ENCODE peak calls at places on chromosomes 4 and X, in seven cellular contexts. O is right lobe of liver, K is A549, F is keratinocyte, B is ovary, T is transverse colon, U is GM23338. L is an unnamed sample. For H3K4me1, the result is how much of the 10 kb centered on the place peaks cover.

GRCh38 chr4:182978152-182978827 is 61.1 kb upstream of the DCTD start:
- DNase-seq in F (no peak), T (no peak), O (no peak), B (no peak), K (no peak), U (no peak), L (no peak)

GRCh38 chrX:136623400-136623799 is 24.6 kb upstream of the CD40LG start:
- DNase-seq in U (no peak), F (no peak), B (no peak), T (no peak), O (no peak), K (no peak), L (no peak)

GRCh38 chr4:84809946-84810345 is 156.5 kb downstream of the WDFY3 start:
- DNase-seq in F (no peak), B (no peak), U (no peak), O (no peak), K (no peak), T (no peak), L (no peak)

GRCh38 chr4:38523054-38523453 is 140.9 kb upstream of the KLF3 start:
- DNase-seq in F (no peak), B (no peak), O (no peak), T (no peak), U (no peak), K (no peak), L (peak)

GRCh38 chr4:110371016-110371795 is 104.7 kb upstream of the ENPEP start:
- DNase-seq in F (no peak), O (no peak), T (no peak), U (no peak), K (no peak), B (no peak), L (no peak)

GRCh38 chrX:151870603-151871002 is 42.1 kb upstream of the MAGEA4 start:
- DNase-seq in O (no peak), K (peak), B (no peak), U (no peak), F (no peak), T (no peak), L (no peak)

GRCh38 chrX:63686878-63687714 is 97.9 kb downstream of the ARHGEF9 start:
- DNase-seq in O (no peak), K (peak), U (peak), T (no peak), B (no peak), F (no peak), L (no peak)

GRCh38 chr4:156999175-156999517 is 27.5 kb upstream of the PDGFC start:
- DNase-seq in O (no peak), B (no peak), K (peak), U (peak), T (peak), F (peak), L (no peak)

GRCh38 chr4:140090215-140090731 is 63.7 kb downstream of the MAML3 start:
- DNase-seq in U (no peak), O (no peak), K (peak), F (no peak), B (no peak), T (no peak), L (no peak)
- H3K27ac ChIP-seq in U (no peak), O (no peak), K (peak), F (no peak), B (no peak), T (no peak), L (no peak)

GRCh38 chr4:141810038-141810701 is 173.8 kb downstream of the IL15 start:
- DNase-seq in U (peak), T (no peak), O (no peak), F (no peak), K (no peak), B (no peak), L (no peak)
- H3K4me1 ChIP-seq in U (under half), T (under half), O (under half), F (under half), K (under half), B (under half), L (under half)

DNA sequence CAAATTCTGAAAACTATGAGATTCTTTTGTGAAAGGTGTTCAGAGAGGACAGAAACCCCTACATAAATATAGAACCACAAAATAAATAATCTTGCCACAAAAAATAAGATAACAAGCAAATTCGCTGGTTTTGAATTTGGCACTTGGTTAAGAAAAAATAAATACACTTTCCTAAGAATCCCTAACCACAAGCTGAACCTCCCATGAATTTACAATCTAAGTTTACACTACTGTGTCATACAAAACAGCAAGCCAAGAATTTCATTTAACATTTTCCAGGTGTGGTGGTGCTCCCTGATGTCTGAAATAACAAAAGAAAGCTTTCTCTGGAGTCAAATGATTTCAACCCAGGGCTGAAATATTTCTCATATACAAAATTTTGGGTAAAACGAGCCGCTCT is 121.0 kb downstream of the KCNIP4 start:
- DNase-seq in F (no peak), B (no peak), O (no peak), U (no peak), K (no peak), T (no peak), L (no peak)
- H3K4me3 ChIP-seq in F (no peak), B (no peak), O (no peak), U (no peak), K (no peak), T (no peak), L (no peak)

DNA sequence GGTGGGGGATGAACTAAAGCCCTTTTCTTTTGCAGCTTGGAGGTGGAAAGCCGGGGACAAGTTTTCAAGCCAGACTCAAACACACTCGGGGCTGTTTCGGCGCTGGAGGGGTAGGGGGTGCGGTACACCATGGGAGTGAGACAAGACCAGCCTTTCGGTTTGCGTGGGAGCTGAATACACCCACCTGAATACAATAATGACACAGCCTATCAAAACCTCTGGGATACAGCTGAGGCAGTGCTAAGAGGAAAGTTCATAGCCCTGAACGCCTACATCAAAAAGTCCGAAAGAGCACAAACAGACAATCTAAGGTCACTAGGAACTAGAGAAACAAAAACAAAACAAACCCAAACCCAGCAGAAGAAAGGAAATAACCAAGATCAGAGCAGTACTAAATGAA is 163.3 kb downstream of the ATRX start:
- DNase-seq in O (no peak), B (no peak), F (no peak), T (no peak), U (no peak), K (no peak), L (no peak)
- H3K27ac ChIP-seq in O (no peak), B (no peak), F (no peak), T (no peak), U (no peak), K (no peak), L (no peak)

DNA sequence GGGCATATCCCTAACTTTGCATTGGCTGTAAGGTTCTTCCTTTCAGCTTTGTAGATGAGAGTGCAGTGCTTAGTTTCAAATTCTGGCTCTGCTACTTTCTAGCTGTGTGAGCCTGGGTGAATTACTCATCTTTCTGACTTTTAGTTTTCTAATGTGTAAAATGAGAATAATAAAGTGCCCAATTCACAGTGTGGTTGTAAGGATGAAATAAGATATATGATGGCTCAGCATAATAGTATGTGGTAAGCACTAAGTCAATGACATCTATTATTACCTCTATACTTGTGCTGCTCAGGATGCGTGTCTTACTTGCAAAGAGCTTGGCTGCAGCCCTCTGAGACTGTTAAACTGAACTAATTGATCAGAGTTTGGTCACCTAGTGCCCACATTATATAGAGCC is 30.6 kb upstream of the ETNPPL start:
- DNase-seq in K (no peak), B (no peak), F (no peak), O (no peak), U (no peak), T (no peak), L (no peak)
- H3K4me1 ChIP-seq in K (under half), B (under half), F (under half), O (under half), U (under half), T (under half), L (under half)

GRCh38 chr4:101020956-101021355 is 326.4 kb downstream of the PPP3CA start:
- DNase-seq in B (no peak), T (no peak), O (no peak), U (no peak), K (no peak), F (peak), L (no peak)
- H3K4me3 ChIP-seq in B (no peak), T (no peak), O (no peak), U (no peak), K (no peak), F (no peak), L (no peak)

GRCh38 chr4:7824218-7824617 is 115.4 kb downstream of the AFAP1 start:
- DNase-seq in B (no peak), U (no peak), K (no peak), T (no peak), O (no peak), F (no peak), L (no peak)
- H3K27ac ChIP-seq in B (peak), U (no peak), K (peak), T (peak), O (no peak), F (no peak), L (no peak)

GRCh38 chr4:114694770-114695169 is 96.2 kb downstream of the UGT8 start:
- DNase-seq in F (no peak), B (no peak), U (peak), K (no peak), O (no peak), T (no peak), L (no peak)

GRCh38 chr4:114692958-114693357 is 94.4 kb downstream of the UGT8 start:
- DNase-seq in F (no peak), O (no peak), K (no peak), U (no peak), T (no peak), B (no peak), L (no peak)

GRCh38 chr4:114698256-114698655 is 99.6 kb downstream of the UGT8 start:
- DNase-seq in F (no peak), K (no peak), O (no peak), U (no peak), B (no peak), T (no peak), L (no peak)
- H3K4me1 ChIP-seq in F (under half), K (under half), O (under half), U (under half), B (under half), T (under half), L (under half)

DNA sequence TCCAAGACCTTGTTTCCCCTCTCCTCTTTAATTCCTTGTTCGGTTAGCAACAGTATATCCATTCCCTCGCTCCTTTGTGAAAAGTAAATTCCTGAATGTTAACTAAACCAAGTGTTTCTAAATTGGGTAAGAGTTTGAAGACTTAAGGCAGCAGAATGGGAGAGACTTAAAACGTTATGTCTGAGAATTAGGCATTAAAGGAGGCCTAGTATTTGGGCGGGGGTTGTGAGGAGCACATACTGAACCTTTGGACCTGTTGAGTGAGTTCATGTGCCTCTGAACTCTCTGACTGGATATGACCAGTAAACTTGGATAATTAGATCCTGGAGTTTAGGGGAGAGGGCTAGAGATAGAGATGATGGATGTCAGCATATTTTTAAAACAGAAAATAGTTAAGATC is 1.2 kb downstream of the MSMO1 start:
- DNase-seq in B (no peak), O (no peak), K (no peak), U (peak), T (no peak), F (no peak), L (no peak)
- H3K4me3 ChIP-seq in B (peak), O (peak), K (peak), U (peak), T (no peak), F (peak), L (peak)